ENCODE peak calls at places on chromosomes 5 and 9, in seven cellular contexts. Y, W, A, T, K, D and X are unnamed samples.

GRCh38 chr9:71859939-71860338 is 51.1 kb downstream of the ABHD17B start:
- DNase-seq in Y (no peak), W (no peak), A (no peak), T (no peak), K (no peak), D (no peak), X (no peak)

GRCh38 chr9:114305189-114305555 is 17.7 kb upstream of the ORM1 start:
- DNase-seq in Y (no peak), W (no peak), A (no peak), T (no peak), K (no peak), D (no peak), X (no peak)

GRCh38 chr5:74026310-74026709 is 400.3 kb downstream of the ARHGEF28 start:
- DNase-seq in Y (no peak), W (no peak), A (no peak), T (no peak), K (no peak), D (no peak), X (no peak)

GRCh38 chr9:68867066-68867465 is 146.8 kb downstream of the PRKACG start:
- DNase-seq in Y (no peak), W (no peak), A (no peak), T (no peak), K (no peak), D (no peak), X (no peak)

GRCh38 chr9:137740311-137740710 is 121.5 kb downstream of the EHMT1 start:
- DNase-seq in Y (peak), W (no peak), A (no peak), T (no peak), K (no peak), D (peak), X (no peak)

GRCh38 chr5:108258001-108258400 is 123.9 kb downstream of the FBXL17 start:
- DNase-seq in Y (no peak), W (no peak), A (no peak), T (no peak), K (no peak), D (no peak), X (no peak)

GRCh38 chr9:129160712-129161533 is 17.1 kb downstream of the IER5L start:
- DNase-seq in Y (no peak), W (no peak), A (no peak), T (no peak), K (no peak), D (no peak), X (no peak)

GRCh38 chr5:72281764-72282499 is 38.1 kb downstream of the MRPS27 start:
- DNase-seq in Y (no peak), W (no peak), A (no peak), T (peak), K (no peak), D (no peak), X (no peak)

GRCh38 chr9:116323012-116323411 is 169.4 kb downstream of the PAPPA start:
- DNase-seq in Y (no peak), W (no peak), A (no peak), T (no peak), K (no peak), D (no peak), X (no peak)

GRCh38 chr9:100525563-100525962 is 52.3 kb upstream of the CAVIN4 start:
- DNase-seq in Y (no peak), W (no peak), A (no peak), T (no peak), K (no peak), D (no peak), X (no peak)

GRCh38 chr9:6944093-6944551 is 186.3 kb downstream of the KDM4C start:
- DNase-seq in Y (peak), W (no peak), A (no peak), T (no peak), K (no peak), D (no peak), X (no peak)

GRCh38 chr5:87120518-87121314 is 147.0 kb upstream of the RASA1 start:
- DNase-seq in Y (no peak), W (no peak), A (peak), T (peak), K (peak), D (no peak), X (no peak)

GRCh38 chr5:124157320-124157719 is 589.1 kb downstream of the ZNF608 start:
- DNase-seq in Y (no peak), W (no peak), A (no peak), T (no peak), K (no peak), D (no peak), X (no peak)

GRCh38 chr5:170502692-170503091 is 1.1 kb upstream of the KCNIP1 start:
- DNase-seq in Y (no peak), W (no peak), A (no peak), T (no peak), K (no peak), D (no peak), X (no peak)

GRCh38 chr5:156094001-156094400 is 233.0 kb upstream of the SGCD start:
- DNase-seq in Y (no peak), W (no peak), A (no peak), T (no peak), K (no peak), D (peak), X (no peak)

GRCh38 chr5:119271758-119272730 is 83.8 kb upstream of the TNFAIP8 start:
- DNase-seq in Y (no peak), W (no peak), A (no peak), T (no peak), K (no peak), D (no peak), X (no peak)

GRCh38 chr9:81683214-81683613 is 6.1 kb downstream of the TLE1 start:
- DNase-seq in Y (no peak), W (no peak), A (no peak), T (no peak), K (no peak), D (no peak), X (no peak)

GRCh38 chr5:110371011-110371724 is 355.3 kb downstream of the TMEM232 start:
- DNase-seq in Y (no peak), W (no peak), A (no peak), T (no peak), K (no peak), D (no peak), X (no peak)

GRCh38 chr9:5557606-5558587 is 47.6 kb downstream of the PDCD1LG2 start:
- DNase-seq in Y (no peak), W (peak), A (no peak), T (no peak), K (peak), D (peak), X (peak)

GRCh38 chr9:15374310-15374709 is 48.4 kb upstream of the SNAPC3 start:
- DNase-seq in Y (no peak), W (no peak), A (no peak), T (no peak), K (no peak), D (no peak), X (no peak)

GRCh38 chr9:83186354-83186753 is 123.4 kb upstream of the RASEF start:
- DNase-seq in Y (no peak), W (no peak), A (no peak), T (no peak), K (no peak), D (no peak), X (no peak)

GRCh38 chr9:114122152-114122615 is 23.1 kb upstream of the KIF12 start:
- DNase-seq in Y (no peak), W (no peak), A (no peak), T (no peak), K (no peak), D (no peak), X (no peak)

GRCh38 chr9:27676827-27677226 is 103.5 kb upstream of the C9orf72 start:
- DNase-seq in Y (no peak), W (no peak), A (no peak), T (no peak), K (no peak), D (no peak), X (no peak)

GRCh38 chr5:2756211-2756746 is 4.8 kb upstream of the IRX2 start:
- DNase-seq in Y (no peak), W (no peak), A (no peak), T (no peak), K (no peak), D (no peak), X (peak)

GRCh38 chr9:127973169-127974001 is 7.4 kb downstream of the EEIG1 start:
- DNase-seq in Y (peak), W (no peak), A (no peak), T (no peak), K (no peak), D (peak), X (no peak)

GRCh38 chr9:136545065-136545965 is 533 bp downstream of the NOTCH1 start:
- DNase-seq in Y (no peak), W (no peak), A (no peak), T (no peak), K (peak), D (no peak), X (no peak)

GRCh38 chr5:78497573-78498533 is 137.4 kb downstream of the SCAMP1 start:
- DNase-seq in Y (no peak), W (no peak), A (no peak), T (no peak), K (peak), D (no peak), X (no peak)

GRCh38 chr9:76658510-76659231 is 105.6 kb upstream of the PCA3 start:
- DNase-seq in Y (peak), W (no peak), A (peak), T (peak), K (peak), D (no peak), X (no peak)